ENCODE peak calls at places on chromosome 21, in ten cellular contexts. A is colonic mucosa, X is nephron progenitor cell, G is AG09319, J is RWPE1, I is B cell, K is lower lobe of right lung, M is Panc1, L is transverse colon, U is cardiac fibroblast. D is an unnamed sample.

GRCh38 chr21:37538971-37539590 is 172.5 kb downstream of the DYRK1A start:
- DNase-seq in A (no peak), X (no peak), G (no peak), J (no peak), I (no peak), K (no peak), M (no peak), L (no peak), U (no peak), D (no peak)

GRCh38 chr21:26167593-26167992 is 3.0 kb downstream of the APP start:
- DNase-seq in A (no peak), X (no peak), G (no peak), J (no peak), I (no peak), K (no peak), M (no peak), L (no peak), U (no peak), D (no peak)

GRCh38 chr21:32887026-32887425 is 115.5 kb upstream of the PAXBP1 start:
- DNase-seq in A (no peak), X (no peak), G (no peak), J (no peak), I (no peak), K (no peak), M (no peak), L (no peak), U (no peak), D (no peak)

GRCh38 chr21:46097826-46098286 is at the start of gene COL6A2:
- DNase-seq in A (peak), X (peak), G (no peak), J (peak), I (peak), K (peak), M (no peak), L (peak), U (peak), D (no peak)

GRCh38 chr21:18191139-18191538 is 53.5 kb upstream of the CHODL start:
- DNase-seq in A (no peak), X (no peak), G (no peak), J (no peak), I (no peak), K (no peak), M (no peak), L (no peak), U (no peak), D (no peak)

GRCh38 chr21:18545908-18546307 is 142.3 kb upstream of the TMPRSS15 start:
- DNase-seq in A (no peak), X (no peak), G (no peak), J (no peak), I (no peak), K (no peak), M (no peak), L (no peak), U (no peak), D (no peak)

GRCh38 chr21:41359289-41359688 is 2.5 kb upstream of the MX2 start:
- DNase-seq in A (no peak), X (no peak), G (no peak), J (no peak), I (no peak), K (no peak), M (no peak), L (no peak), U (no peak), D (no peak)

GRCh38 chr21:24444736-24445135 is 1162.5 kb downstream of the MRPL39 start:
- DNase-seq in A (no peak), X (no peak), G (no peak), J (no peak), I (no peak), K (no peak), M (no peak), L (no peak), U (no peak), D (no peak)

GRCh38 chr21:33470701-33471100 is 9.1 kb downstream of the TMEM50B start:
- DNase-seq in A (no peak), X (no peak), G (no peak), J (no peak), I (no peak), K (no peak), M (no peak), L (no peak), U (no peak), D (no peak)

GRCh38 chr21:45999581-46000181 is 18.1 kb downstream of the COL6A1 start:
- DNase-seq in A (peak), X (no peak), G (no peak), J (no peak), I (peak), K (no peak), M (no peak), L (no peak), U (no peak), D (peak)

DNA sequence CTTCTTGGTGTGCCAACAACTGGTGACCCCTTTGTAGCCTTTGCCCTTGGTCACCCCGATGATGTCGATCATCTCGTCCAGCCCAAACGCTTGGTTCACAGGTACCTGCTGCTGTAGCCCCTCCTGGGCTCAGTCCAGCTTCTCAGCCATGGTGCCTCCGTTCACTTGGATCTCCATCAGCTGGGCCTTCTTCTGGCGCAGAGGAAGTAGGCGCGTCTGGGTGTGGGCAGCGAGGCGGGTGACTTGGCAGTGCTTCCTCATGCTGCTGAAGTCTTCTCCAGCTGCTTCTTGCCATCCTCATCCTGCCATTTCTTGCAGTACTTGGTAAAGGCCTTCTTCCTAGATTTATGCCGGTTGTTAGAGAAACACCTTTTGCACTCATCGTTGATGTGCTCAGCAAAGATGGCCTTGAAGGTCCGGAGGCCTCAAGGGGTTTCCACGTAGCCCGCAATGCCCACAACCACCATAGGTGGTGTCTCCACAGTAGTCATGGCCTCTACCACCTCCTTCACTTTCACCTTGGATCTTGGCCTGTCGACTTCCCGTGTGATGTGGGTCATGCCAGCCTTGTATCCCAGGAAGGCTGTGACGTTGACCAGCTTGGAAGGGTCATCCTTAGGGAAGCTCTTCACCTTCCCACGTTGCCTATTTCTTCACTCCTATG is 13.0 kb downstream of the DOP1B start:
- DNase-seq in A (no peak), X (no peak), G (no peak), J (no peak), I (no peak), K (peak), M (no peak), L (no peak), U (no peak), D (peak)
- TF ChIP-seq CTCF in A (no peak), X (no peak), G (no peak), J (no peak), I (no peak), K (no peak), M (no peak), L (no peak), U (no peak), D (peak)

GRCh38 chr21:44802396-44803153 is 955 bp upstream of the UBE2G2 start:
- DNase-seq in A (no peak), X (peak), G (no peak), J (peak), I (no peak), K (no peak), M (no peak), L (no peak), U (peak), D (no peak)
- TF ChIP-seq CTCF in A (no peak), X (no peak), G (no peak), J (peak), I (no peak), K (no peak), M (no peak), L (no peak), U (no peak), D (no peak)

GRCh38 chr21:39703578-39703977 is 41.4 kb upstream of the IGSF5 start:
- DNase-seq in A (no peak), X (no peak), G (no peak), J (no peak), I (no peak), K (no peak), M (no peak), L (no peak), U (no peak), D (no peak)

GRCh38 chr21:39707316-39707715 is 37.7 kb upstream of the IGSF5 start:
- DNase-seq in A (no peak), X (no peak), G (no peak), J (no peak), I (no peak), K (no peak), M (no peak), L (no peak), U (no peak), D (no peak)

GRCh38 chr21:39710866-39711265 is 34.1 kb upstream of the IGSF5 start:
- DNase-seq in A (no peak), X (no peak), G (no peak), J (no peak), I (no peak), K (no peak), M (no peak), L (no peak), U (no peak), D (no peak)

GRCh38 chr21:39700318-39700717 is 44.7 kb upstream of the IGSF5 start:
- DNase-seq in A (no peak), X (no peak), G (no peak), J (no peak), I (no peak), K (no peak), M (no peak), L (no peak), U (no peak), D (no peak)

DNA sequence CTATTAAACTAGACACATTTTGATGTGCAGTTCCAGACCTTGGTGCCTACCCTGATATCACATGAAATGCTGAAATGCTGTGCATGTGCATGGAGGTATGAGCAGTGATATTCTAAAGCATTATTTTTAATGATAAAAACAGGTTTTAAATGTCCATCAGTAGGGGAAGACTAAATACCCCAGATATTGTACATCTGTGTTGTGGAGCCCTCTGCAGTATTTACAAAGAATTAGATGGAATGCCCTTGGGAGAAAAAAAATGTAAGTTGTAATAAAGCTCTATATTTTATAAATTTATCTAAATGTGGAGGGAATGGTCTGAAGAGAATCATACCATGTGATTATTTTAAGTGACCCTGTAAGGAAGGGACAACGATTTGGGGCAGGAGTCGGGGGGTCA is 39.1 kb upstream of the IGSF5 start:
- DNase-seq in A (no peak), X (no peak), G (no peak), J (no peak), I (no peak), K (no peak), M (no peak), L (no peak), U (no peak), D (no peak)
- TF ChIP-seq CTCF in A (no peak), X (no peak), G (peak), J (no peak), I (no peak), K (no peak), M (no peak), L (no peak), U (no peak), D (no peak)

GRCh38 chr21:39204134-39204533 is 20.9 kb upstream of the PSMG1 start:
- DNase-seq in A (no peak), X (no peak), G (no peak), J (no peak), I (no peak), K (no peak), M (no peak), L (no peak), U (no peak), D (no peak)
- TF ChIP-seq CTCF in A (no peak), X (no peak), G (no peak), J (no peak), I (peak), K (no peak), M (no peak), L (peak), U (peak), D (peak)

GRCh38 chr21:28770867-28771661 is 221.6 kb downstream of the LTN1 start:
- DNase-seq in A (no peak), X (no peak), G (no peak), J (no peak), I (no peak), K (no peak), M (no peak), L (no peak), U (peak), D (no peak)
- TF ChIP-seq CTCF in A (no peak), X (no peak), G (no peak), J (no peak), I (no peak), K (no peak), M (no peak), L (no peak), U (no peak), D (no peak)

DNA sequence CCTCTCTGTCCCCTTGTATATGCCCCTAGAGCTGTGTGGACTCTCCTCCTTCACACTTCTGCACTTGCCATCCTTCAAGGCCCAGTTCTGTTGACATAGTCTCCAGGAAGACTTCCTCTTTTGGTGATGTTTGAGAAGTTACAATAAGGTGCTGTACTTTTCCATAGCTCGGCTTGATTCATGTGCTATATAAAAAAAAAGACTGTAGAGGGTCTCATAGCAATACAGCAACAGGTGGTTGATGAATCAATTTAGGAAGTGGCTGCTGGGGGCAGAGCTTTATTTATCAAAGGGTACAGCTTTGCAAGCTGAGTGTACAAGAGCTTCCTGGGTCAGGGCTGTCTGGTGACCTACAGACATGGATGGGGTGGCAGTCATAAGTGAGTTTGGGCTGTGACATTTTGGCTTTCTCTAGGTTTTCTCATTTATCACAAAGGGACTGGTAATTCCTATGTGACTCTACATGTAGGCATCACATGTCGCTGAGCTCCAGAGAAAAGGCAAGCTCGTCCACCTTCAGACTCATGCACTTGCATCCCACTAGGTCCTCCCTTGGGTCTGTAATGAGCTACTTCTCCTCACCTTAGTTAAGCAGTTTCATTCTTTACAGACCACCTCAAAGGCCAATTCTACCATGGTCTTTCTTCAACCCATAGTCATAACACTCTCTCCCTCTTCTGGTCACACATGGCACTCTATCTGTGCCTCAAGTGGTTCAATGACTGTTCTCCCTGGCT is 102.5 kb downstream of the RUNX1 start:
- DNase-seq in A (no peak), X (no peak), G (no peak), J (no peak), I (peak), K (no peak), M (no peak), L (no peak), U (no peak), D (no peak)
- TF ChIP-seq CTCF in A (no peak), X (no peak), G (no peak), J (no peak), I (no peak), K (no peak), M (no peak), L (no peak), U (no peak), D (no peak)

D was measured in CD14-positive monocyte.